ENCODE peak calls at places on chromosomes 1 and 21, in five cellular contexts. W, K, I, Q and O are unnamed samples.
A peak's percentile ranks its signal among the peaks of the same experiment; 100 is the strongest.

GRCh38 chr1:28966617-28967016 is 52.2 kb downstream of the EPB41 start:
- DNase-seq in W (no peak), I (no peak), Q (no peak), K (no peak), O (no peak)

GRCh38 chr1:54487571-54488050 is 60.4 kb upstream of the ACOT11 start:
- DNase-seq in I (no peak), W (no peak), K (peak; percentile 39), Q (peak; percentile 90), O (no peak)

GRCh38 chr1:229891227-229891626 is 175.8 kb upstream of the GALNT2 start:
- DNase-seq in K (no peak), Q (no peak), I (no peak), W (no peak), O (no peak)

GRCh38 chr1:62210960-62211359 is 16.3 kb downstream of the L1TD1 start:
- DNase-seq in I (no peak), K (no peak), W (no peak), Q (no peak), O (no peak)

GRCh38 chr1:153422450-153423068 is 6.2 kb downstream of the S100A7A start:
- DNase-seq in Q (peak; percentile 90), W (peak; percentile 74), K (peak; percentile 46), I (no peak), O (peak; percentile 27)

GRCh38 chr1:222399197-222399596 is 148.7 kb downstream of the HHIPL2 start:
- DNase-seq in Q (no peak), W (no peak), I (no peak), K (no peak), O (no peak)

GRCh38 chr1:235254721-235255120 is 73.3 kb downstream of the ARID4B start:
- DNase-seq in Q (no peak), K (no peak), I (no peak), W (no peak), O (no peak)

GRCh38 chr1:116360435-116361173 is 12.4 kb upstream of the ATP1A1 start:
- DNase-seq in I (no peak), K (no peak), Q (no peak), W (no peak), O (no peak)

GRCh38 chr1:167922023-167922422 is 8.1 kb upstream of the ADCY10 start:
- DNase-seq in K (no peak), Q (no peak), I (no peak), W (no peak), O (no peak)

GRCh38 chr1:200081151-200081981 is 53.9 kb downstream of the NR5A2 start:
- DNase-seq in Q (no peak), K (no peak), W (no peak), I (no peak), O (no peak)

GRCh38 chr1:101284622-101285218 is 47.9 kb downstream of the S1PR1 start:
- DNase-seq in W (no peak), I (no peak), K (no peak), Q (no peak), O (no peak)

GRCh38 chr1:159752135-159752580 is 28.6 kb upstream of the DUSP23 start:
- DNase-seq in Q (peak; percentile 93), K (peak; percentile 74), W (peak; percentile 64), I (no peak), O (peak; percentile 67)

GRCh38 chr1:30789388-30790255 is 32.0 kb upstream of the LAPTM5 start:
- DNase-seq in Q (no peak), K (no peak), W (no peak), I (no peak), O (no peak)

GRCh38 chr1:50123071-50123470 is 14.4 kb downstream of the ELAVL4 start:
- DNase-seq in Q (no peak), I (no peak), K (no peak), W (no peak), O (no peak)

GRCh38 chr1:111988743-111989453 is 570 bp downstream of the KCND3 start:
- DNase-seq in I (no peak), W (peak; percentile 36), Q (no peak), K (peak; percentile 28), O (peak; percentile 14)

GRCh38 chr21:38913120-38913975 is 107.6 kb downstream of the ETS2 start:
- DNase-seq in W (peak; percentile 65), Q (peak; percentile 94), K (peak; percentile 87), I (no peak), O (peak; percentile 52)

GRCh38 chr1:181508486-181509165 is 25.3 kb downstream of the CACNA1E start:
- DNase-seq in Q (no peak), W (no peak), K (no peak), I (peak; percentile 69), O (no peak)

GRCh38 chr1:39841429-39841828 is 41.9 kb downstream of the TRIT1 start:
- DNase-seq in W (no peak), Q (no peak), I (no peak), K (no peak), O (no peak)

GRCh38 chr1:76053021-76053420 is 21.5 kb upstream of the ST6GALNAC3 start:
- DNase-seq in K (no peak), W (no peak), Q (no peak), I (no peak), O (no peak)

GRCh38 chr1:223216482-223217205 is 73.6 kb upstream of the TLR5 start:
- DNase-seq in K (no peak), W (no peak), Q (peak; percentile 62), I (no peak), O (no peak)

GRCh38 chr1:26941311-26941710 is 19.0 kb downstream of the KDF1 start:
- DNase-seq in I (no peak), K (no peak), W (no peak), Q (no peak), O (no peak)

GRCh38 chr1:92833840-92834239 is 2.0 kb downstream of the RPL5 start:
- DNase-seq in W (no peak), K (no peak), Q (no peak), I (no peak), O (no peak)

GRCh38 chr1:181083842-181084605 is 4.5 kb upstream of the IER5 start:
- DNase-seq in I (no peak), Q (peak; percentile 86), K (no peak), W (peak; percentile 53), O (peak; percentile 71)

GRCh38 chr1:91569411-91570104 is 68.9 kb downstream of the CDC7 start:
- DNase-seq in K (no peak), I (no peak), Q (peak; percentile 97), W (peak; percentile 82), O (peak; percentile 86)

GRCh38 chr1:155069551-155070391 is 6.2 kb downstream of the EFNA4 start:
- DNase-seq in K (no peak), I (no peak), Q (no peak), W (no peak), O (no peak)

GRCh38 chr1:86197206-86197855 is 40.8 kb upstream of the COL24A1 start:
- DNase-seq in Q (no peak), I (no peak), W (no peak), K (no peak), O (no peak)

GRCh38 chr1:82485591-82486369 is 685.0 kb downstream of the ADGRL2 start:
- DNase-seq in W (peak; percentile 40), I (no peak), Q (no peak), K (peak; percentile 6), O (peak; percentile 7)

DNA sequence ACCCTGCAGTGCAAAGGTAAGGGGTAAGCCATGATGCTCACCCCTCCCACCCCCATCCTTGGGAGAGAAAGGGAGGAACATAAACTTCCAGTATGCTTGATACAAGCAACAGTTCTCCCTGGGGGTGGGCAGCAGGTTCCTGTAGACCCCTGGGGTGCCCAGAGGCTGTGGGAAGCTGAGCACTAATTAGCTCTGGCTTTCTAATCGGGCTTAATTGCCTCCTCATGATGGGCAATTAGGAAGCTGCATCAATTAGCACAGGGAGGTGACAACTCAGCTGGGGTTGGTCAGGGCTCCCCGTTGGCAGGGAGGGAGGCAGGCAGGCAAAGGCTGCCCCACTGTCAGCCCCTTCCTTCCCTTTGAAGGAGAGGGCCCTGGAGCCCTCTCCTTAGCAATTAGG is 15.7 kb upstream of the LMNA start:
- DNase-seq in Q (no peak), W (no peak), K (no peak), I (no peak), O (no peak)
- TF ChIP-seq POLR2A in Q (no peak), W (no peak), K (no peak), I (no peak), O (no peak)

DNA sequence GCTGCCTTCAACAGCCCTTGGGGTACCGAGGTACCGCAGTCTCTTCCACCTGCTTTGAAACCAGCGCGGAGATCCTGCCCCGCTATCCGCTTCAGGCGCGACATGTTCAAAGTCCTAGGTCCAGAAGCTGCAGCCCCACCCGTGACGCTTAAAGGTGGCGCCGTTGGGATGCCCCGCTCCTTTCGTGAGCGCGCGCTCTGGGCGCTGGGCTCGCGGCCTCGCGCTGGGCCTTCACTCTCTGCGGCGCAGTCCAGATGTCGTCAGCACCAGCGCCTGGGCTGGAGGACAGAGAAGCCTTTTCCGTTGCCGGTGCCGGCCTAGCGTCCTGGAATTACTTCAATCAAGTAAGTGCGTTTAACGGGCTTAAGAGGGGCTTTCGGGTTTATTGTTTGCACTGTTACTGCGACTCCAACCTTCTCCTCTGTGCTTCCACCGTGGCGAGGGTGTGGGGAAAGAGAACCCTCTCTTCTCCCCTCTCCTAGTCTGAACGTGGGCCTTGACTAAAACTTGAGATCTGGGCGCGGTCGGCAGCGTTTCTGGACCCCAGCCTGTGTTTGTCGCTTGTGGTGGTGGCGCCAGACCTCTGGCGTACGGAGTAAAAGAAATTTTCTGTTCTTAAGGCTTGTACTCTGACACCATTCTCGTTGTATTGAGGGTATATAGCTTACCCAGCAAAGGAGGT is at the start of gene LRRC40:
- DNase-seq in W (peak; percentile 97), Q (peak; percentile 99), I (peak; percentile 84), K (peak; percentile 95), O (peak; percentile 92)
- TF ChIP-seq POLR2A in W (peak; percentile 75), Q (no peak), I (peak; percentile 82), K (peak; percentile 71), O (peak; percentile 66)

DNA sequence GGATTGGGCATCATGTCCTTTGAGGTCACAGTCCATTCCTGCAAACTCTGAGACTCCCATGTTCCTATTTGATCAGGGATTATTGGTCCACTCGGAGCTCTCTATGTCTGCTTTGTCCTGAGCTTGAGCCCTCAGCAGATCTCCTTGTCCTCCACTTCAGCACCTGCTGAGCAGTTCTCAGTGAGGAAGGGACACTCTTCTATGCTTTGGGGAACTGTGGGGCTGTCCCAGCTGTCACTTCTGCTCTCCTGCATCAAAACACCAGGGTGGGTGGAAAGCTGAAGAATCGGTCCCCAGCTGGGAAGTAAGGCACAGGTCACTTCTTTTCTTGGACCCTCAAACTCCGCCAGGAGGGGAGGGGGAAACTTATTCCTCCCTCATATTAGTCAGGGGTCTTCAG is 99.5 kb downstream of the PCP4 start:
- DNase-seq in W (no peak), K (no peak), I (no peak), Q (peak; percentile 46), O (no peak)
- TF ChIP-seq POLR2A in W (no peak), K (no peak), I (no peak), Q (no peak), O (no peak)

DNA sequence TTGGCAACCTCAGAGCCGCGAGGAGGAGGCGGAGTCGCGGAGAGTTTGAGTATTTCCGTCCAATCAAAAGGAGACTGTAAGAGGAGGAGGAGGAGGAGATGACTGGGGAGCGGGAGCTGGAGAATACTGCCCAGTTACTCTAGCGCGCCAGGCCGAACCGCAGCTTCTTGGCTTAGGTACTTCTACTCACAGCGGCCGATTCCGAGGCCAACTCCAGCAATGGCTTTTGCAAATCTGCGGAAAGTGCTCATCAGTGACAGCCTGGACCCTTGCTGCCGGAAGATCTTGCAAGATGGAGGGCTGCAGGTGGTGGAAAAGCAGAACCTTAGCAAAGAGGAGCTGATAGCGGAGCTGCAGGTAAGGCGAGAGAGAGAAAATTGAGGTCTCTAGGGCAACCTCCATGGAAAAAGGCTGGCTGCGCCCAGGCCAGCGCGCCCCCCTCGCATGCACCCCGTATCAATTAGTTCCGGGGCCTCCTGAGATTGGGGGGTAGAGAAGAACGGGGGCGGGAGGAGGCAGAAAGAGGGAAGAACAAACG is at the start of gene PHGDH:
- DNase-seq in I (peak; percentile 8), W (peak; percentile 45), K (peak; percentile 85), Q (peak; percentile 93), O (peak; percentile 25)
- TF ChIP-seq POLR2A in I (peak; percentile 67), W (no peak), K (peak; percentile 76), Q (no peak), O (no peak)

GRCh38 chr1:20770314-20771087 is 16.6 kb downstream of the HP1BP3 start:
- DNase-seq in I (no peak), K (no peak), Q (no peak), W (no peak), O (no peak)
- TF ChIP-seq POLR2A in I (no peak), K (no peak), Q (no peak), W (no peak), O (no peak)